ENCODE peak calls at places on chromosomes 7 and 10, in eight cellular contexts. M, V, Z, F, N, O, P and T are unnamed samples.
A peak's percentile ranks its signal among the peaks of the same experiment; 100 is the strongest.

GRCh38 chr10:119849031-119849789 is 23.4 kb downstream of the MCMBP start:
- DNase-seq in M (no peak), V (peak; percentile 41), Z (no peak), F (peak; percentile 27), N (no peak), O (no peak), P (no peak), T (peak; percentile 82)

GRCh38 chr7:19177269-19177668 is 32.0 kb upstream of the FERD3L start:
- DNase-seq in M (no peak), V (no peak), Z (no peak), F (peak; percentile 33), N (no peak), O (no peak), P (no peak), T (no peak)

GRCh38 chr10:50396491-50397311 is 145.4 kb upstream of the ASAH2 start:
- DNase-seq in M (no peak), V (peak; percentile 43), Z (no peak), F (peak; percentile 58), N (no peak), O (no peak), P (no peak), T (peak; percentile 78)

GRCh38 chr7:70778585-70778984 is 353.4 kb upstream of the GALNT17 start:
- DNase-seq in M (no peak), V (no peak), Z (no peak), F (no peak), N (peak; percentile 79), O (no peak), P (no peak), T (no peak)

GRCh38 chr10:22681301-22681700 is 33.1 kb downstream of the PIP4K2A start:
- DNase-seq in M (no peak), V (no peak), Z (no peak), F (no peak), N (no peak), O (no peak), P (no peak), T (no peak)

GRCh38 chr7:21140622-21141021 is 287.3 kb upstream of the SP4 start:
- DNase-seq in M (no peak), V (no peak), Z (no peak), F (no peak), N (no peak), O (no peak), P (no peak), T (no peak)

GRCh38 chr10:475709-476457 is 213.6 kb downstream of the DIP2C start:
- DNase-seq in M (no peak), V (no peak), Z (no peak), F (no peak), N (no peak), O (no peak), P (no peak), T (no peak)

GRCh38 chr10:122997864-122998263 is 10.7 kb downstream of the IKZF5 start:
- DNase-seq in M (no peak), V (no peak), Z (no peak), F (no peak), N (no peak), O (no peak), P (no peak), T (no peak)

GRCh38 chr7:50618281-50618680 is 53.1 kb upstream of the DDC start:
- DNase-seq in M (no peak), V (no peak), Z (no peak), F (no peak), N (no peak), O (no peak), P (no peak), T (no peak)

GRCh38 chr7:44767912-44768662 is 19.4 kb downstream of the ZMIZ2 start:
- DNase-seq in M (no peak), V (no peak), Z (peak; percentile 88), F (peak; percentile 77), N (peak; percentile 23), O (peak; percentile 15), P (no peak), T (peak; percentile 83)